ENCODE peak calls at places on chromosomes 4 and X, in four cellular contexts. One of them, this sample, is unnamed.

GRCh38 chr4:55318135-55318534 is 27.9 kb upstream of the SRD5A3 start:
- DNase-seq in mammary epithelial cell: no peak
- DNase-seq in fibroblast of lung: peak; percentile 63
- DNase-seq in PC-3: peak; percentile 10
- DNase-seq in this sample: no peak

GRCh38 chr4:170089274-170089742 is 448 bp downstream of the AADAT start:
- DNase-seq in mammary epithelial cell: peak; percentile 50
- DNase-seq in fibroblast of lung: peak; percentile 61
- DNase-seq in PC-3: peak; percentile 27
- DNase-seq in this sample: peak; percentile 79

GRCh38 chr4:31045724-31046318 is 325.7 kb downstream of the PCDH7 start:
- DNase-seq in mammary epithelial cell: peak; percentile 14
- DNase-seq in fibroblast of lung: peak; percentile 15
- DNase-seq in PC-3: peak; percentile 65
- DNase-seq in this sample: peak; percentile 53

GRCh38 chr4:178316211-178316610 is 874.0 kb upstream of the AGA start:
- DNase-seq in mammary epithelial cell: no peak
- DNase-seq in fibroblast of lung: no peak
- DNase-seq in PC-3: no peak
- DNase-seq in this sample: no peak

GRCh38 chr4:78748361-78748760 is 27.8 kb upstream of the BMP2K start:
- DNase-seq in mammary epithelial cell: peak; percentile 7
- DNase-seq in fibroblast of lung: peak; percentile 29
- DNase-seq in PC-3: no peak
- DNase-seq in this sample: no peak

GRCh38 chrX:19723427-19723826 is 164.0 kb downstream of the SH3KBP1 start:
- DNase-seq in mammary epithelial cell: no peak
- DNase-seq in fibroblast of lung: no peak
- DNase-seq in PC-3: no peak
- DNase-seq in this sample: no peak

GRCh38 chrX:50067435-50068292 is 133.1 kb downstream of the AKAP4 start:
- DNase-seq in mammary epithelial cell: peak; percentile 1
- DNase-seq in fibroblast of lung: peak; percentile 37
- DNase-seq in PC-3: no peak
- DNase-seq in this sample: peak; percentile 76

GRCh38 chr4:5361968-5362367 is 310.7 kb downstream of the STK32B start:
- DNase-seq in mammary epithelial cell: peak; percentile 8
- DNase-seq in fibroblast of lung: no peak
- DNase-seq in PC-3: peak; percentile 55
- DNase-seq in this sample: no peak

GRCh38 chr4:8515316-8516060 is 64.7 kb upstream of the GPR78 start:
- DNase-seq in mammary epithelial cell: no peak
- DNase-seq in fibroblast of lung: peak; percentile 27
- DNase-seq in PC-3: no peak
- DNase-seq in this sample: no peak

GRCh38 chr4:82620126-82620525 is 58.3 kb upstream of the TMEM150C start:
- DNase-seq in mammary epithelial cell: no peak
- DNase-seq in fibroblast of lung: no peak
- DNase-seq in PC-3: no peak
- DNase-seq in this sample: no peak

GRCh38 chrX:37846141-37846540 is 1.2 kb downstream of the DYNLT3 start:
- DNase-seq in mammary epithelial cell: peak; percentile 73
- DNase-seq in fibroblast of lung: peak; percentile 36
- DNase-seq in PC-3: peak; percentile 64
- DNase-seq in this sample: no peak

GRCh38 chrX:140157611-140158010 is 192.3 kb upstream of the CXorf66 start:
- DNase-seq in mammary epithelial cell: peak; percentile 76
- DNase-seq in fibroblast of lung: peak; percentile 93
- DNase-seq in PC-3: peak; percentile 2
- DNase-seq in this sample: no peak

GRCh38 chr4:83010111-83010521 is 507 bp downstream of the LIN54 start:
- DNase-seq in mammary epithelial cell: peak; percentile 33
- DNase-seq in fibroblast of lung: peak; percentile 59
- DNase-seq in PC-3: peak; percentile 7
- DNase-seq in this sample: no peak

GRCh38 chr4:173446416-173446815 is 47.5 kb upstream of the SCRG1 start:
- DNase-seq in mammary epithelial cell: no peak
- DNase-seq in fibroblast of lung: no peak
- DNase-seq in PC-3: no peak
- DNase-seq in this sample: no peak

GRCh38 chrX:134933248-134933647 is 57.5 kb upstream of the SMIM10 start:
- DNase-seq in mammary epithelial cell: no peak
- DNase-seq in fibroblast of lung: peak; percentile 25
- DNase-seq in PC-3: no peak
- DNase-seq in this sample: no peak

GRCh38 chr4:18113710-18114331 is 92.3 kb upstream of the LCORL start:
- DNase-seq in mammary epithelial cell: no peak
- DNase-seq in fibroblast of lung: no peak
- DNase-seq in PC-3: no peak
- DNase-seq in this sample: no peak

GRCh38 chrX:71053217-71053621 is 14.9 kb downstream of the SNX12 start:
- DNase-seq in mammary epithelial cell: no peak
- DNase-seq in fibroblast of lung: peak; percentile 13
- DNase-seq in PC-3: no peak
- DNase-seq in this sample: peak; percentile 93
- H3K9ac ChIP-seq in mammary epithelial cell: no peak overlapping the region
- H3K9ac ChIP-seq in fibroblast of lung: no peak overlapping the region
- H3K9ac ChIP-seq in PC-3: no peak overlapping the region
- H3K9ac ChIP-seq in this sample: no peak overlapping the region

GRCh38 chr4:149589826-149590225 is 225.8 kb downstream of the IQCM start:
- DNase-seq in mammary epithelial cell: no peak
- DNase-seq in fibroblast of lung: no peak
- DNase-seq in PC-3: no peak
- DNase-seq in this sample: no peak

DNA sequence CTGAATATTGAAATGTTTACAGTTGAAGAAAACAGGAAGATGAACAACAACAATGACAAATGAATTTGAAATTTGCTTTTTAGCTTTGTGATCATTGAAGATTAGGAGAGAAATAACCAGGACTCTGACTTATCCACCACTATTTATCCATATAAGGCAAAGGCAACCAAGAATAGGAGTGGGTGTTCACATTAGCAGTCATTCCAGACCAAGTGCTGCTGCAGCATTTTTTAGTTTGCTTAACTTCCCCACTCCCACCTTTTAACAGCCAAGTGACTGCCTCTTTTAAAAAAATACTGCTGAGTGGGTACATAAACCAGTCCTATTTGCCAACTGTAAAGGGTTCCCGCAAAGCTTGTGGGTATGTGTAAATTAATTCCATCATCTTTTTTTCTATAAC is 230.9 kb downstream of the IQCM start:
- DNase-seq in mammary epithelial cell: no peak
- DNase-seq in fibroblast of lung: peak; percentile 75
- DNase-seq in PC-3: no peak
- DNase-seq in this sample: no peak
- H3K4me3 ChIP-seq in mammary epithelial cell: no peak overlapping the region
- H3K4me3 ChIP-seq in fibroblast of lung: no peak overlapping the region
- H3K4me3 ChIP-seq in PC-3: no peak overlapping the region
- H3K4me3 ChIP-seq in this sample: no peak overlapping the region

DNA sequence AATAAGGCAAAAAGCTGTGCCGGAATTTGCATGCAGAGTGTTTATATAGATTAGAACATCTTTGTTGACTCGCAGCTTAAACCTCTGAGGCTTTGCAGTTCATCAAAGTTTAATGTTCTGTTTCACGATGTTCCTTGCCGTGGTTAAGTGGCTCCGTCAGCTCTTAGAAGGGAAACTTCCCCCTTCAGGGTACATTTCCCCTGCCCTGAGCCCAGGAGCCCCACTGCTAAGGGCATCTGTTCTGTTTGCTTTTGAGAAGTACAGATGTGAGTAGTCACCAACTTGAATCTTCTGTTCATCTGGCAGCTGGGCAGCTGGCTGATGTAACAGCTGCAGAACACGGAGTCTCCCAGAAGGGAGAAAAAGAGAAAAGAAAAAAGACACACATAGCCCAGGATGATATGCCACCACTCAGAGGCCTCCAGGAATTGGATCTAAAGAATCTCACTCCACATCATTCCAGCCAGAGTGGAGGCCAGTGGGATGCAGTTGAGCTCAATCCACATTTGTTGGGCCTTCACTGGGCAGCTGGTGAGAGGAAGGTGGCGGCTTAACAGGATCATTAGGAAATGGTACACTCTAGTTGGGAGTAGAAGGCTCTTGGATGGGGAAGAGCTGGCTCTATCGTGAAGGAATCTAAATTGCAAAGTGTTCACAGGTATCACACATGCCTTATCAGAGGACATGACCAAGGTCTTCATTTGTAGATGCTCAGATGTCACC is 178.7 kb upstream of the RBPJ start:
- DNase-seq in mammary epithelial cell: no peak
- DNase-seq in fibroblast of lung: peak; percentile 28
- DNase-seq in PC-3: no peak
- DNase-seq in this sample: no peak
- H3K27ac ChIP-seq in mammary epithelial cell: no peak overlapping the region
- H3K27ac ChIP-seq in fibroblast of lung: peak overlapping the region; percentile 60
- H3K27ac ChIP-seq in PC-3: no peak overlapping the region
- H3K27ac ChIP-seq in this sample: no peak overlapping the region

DNA sequence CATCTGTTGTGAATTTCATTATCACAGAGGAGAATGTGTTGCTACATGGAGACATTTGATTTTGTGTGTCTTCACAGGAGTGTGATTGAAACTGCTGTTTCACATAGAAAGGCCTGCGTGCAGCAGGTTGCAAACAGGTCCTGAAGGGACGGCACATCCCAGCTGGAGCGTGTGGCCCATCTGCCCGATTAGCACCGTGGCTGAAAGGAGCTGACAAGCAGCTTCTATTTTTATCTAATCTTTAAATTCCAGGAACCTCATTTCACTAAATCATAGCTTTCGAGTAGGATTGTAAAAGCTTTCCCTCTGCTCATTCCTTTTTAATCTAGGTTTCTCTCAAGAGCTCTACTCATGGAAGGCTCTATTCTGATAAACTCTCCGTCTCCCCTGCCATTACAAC is 106.9 kb downstream of the FSTL5 start:
- DNase-seq in mammary epithelial cell: no peak
- DNase-seq in fibroblast of lung: peak; percentile 30
- DNase-seq in PC-3: no peak
- DNase-seq in this sample: peak; percentile 48
- H3K9ac ChIP-seq in mammary epithelial cell: no peak overlapping the region
- H3K9ac ChIP-seq in fibroblast of lung: no peak overlapping the region
- H3K9ac ChIP-seq in PC-3: no peak overlapping the region
- H3K9ac ChIP-seq in this sample: no peak overlapping the region

DNA sequence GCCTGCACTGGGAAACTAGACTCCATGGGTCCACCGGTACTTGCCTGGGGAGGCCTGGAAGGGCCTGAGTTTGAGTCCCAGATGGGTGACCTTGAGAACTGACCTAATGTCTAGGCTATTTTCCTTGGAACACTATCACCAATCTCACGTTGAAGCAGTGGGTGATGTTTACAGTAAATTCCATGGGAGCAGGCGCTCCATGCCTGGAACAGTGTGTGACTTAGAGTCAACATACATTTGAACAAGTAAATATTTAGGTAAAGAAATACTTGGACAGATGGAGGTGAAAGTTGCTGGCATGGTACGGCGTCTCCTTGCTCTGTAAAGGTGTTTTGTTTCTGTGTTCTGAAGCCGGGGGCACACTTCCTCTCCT is 47.5 kb downstream of the TBC1D14 start:
- DNase-seq in mammary epithelial cell: no peak
- DNase-seq in fibroblast of lung: no peak
- DNase-seq in PC-3: no peak
- DNase-seq in this sample: no peak
- H3K4me3 ChIP-seq in mammary epithelial cell: no peak overlapping the region
- H3K4me3 ChIP-seq in fibroblast of lung: no peak overlapping the region
- H3K4me3 ChIP-seq in PC-3: no peak overlapping the region
- H3K4me3 ChIP-seq in this sample: no peak overlapping the region

DNA sequence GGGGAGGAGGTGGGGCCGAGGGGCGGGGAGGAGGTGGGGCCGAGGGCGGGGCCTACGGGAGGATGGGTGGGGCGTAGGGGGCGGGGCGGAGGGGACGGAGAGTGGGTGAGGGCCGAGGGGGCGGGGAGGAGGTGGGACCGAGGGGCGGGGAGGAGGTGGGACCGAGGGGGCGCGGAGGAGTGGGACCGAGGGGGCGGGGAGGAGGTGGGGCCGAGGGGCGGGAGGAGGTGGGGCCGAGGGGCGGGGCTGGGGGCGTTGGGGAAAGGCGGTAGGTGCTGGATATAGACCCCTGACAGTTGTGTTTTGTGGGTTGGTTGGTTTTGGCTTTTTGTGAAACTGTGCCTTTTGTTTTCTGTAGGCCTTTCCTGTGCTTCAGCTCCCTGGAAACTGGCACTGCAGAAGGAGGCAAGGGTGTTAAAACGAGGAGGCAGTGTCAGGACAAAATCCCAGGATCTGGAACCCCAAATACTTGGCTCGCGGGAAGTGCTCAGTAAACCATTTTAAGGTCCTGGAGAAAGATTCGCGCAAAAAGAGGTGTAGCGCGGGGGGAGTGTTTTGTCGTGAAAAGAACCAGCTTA is 580 bp upstream of the MMGT1 start:
- DNase-seq in mammary epithelial cell: no peak
- DNase-seq in fibroblast of lung: peak; percentile 60
- DNase-seq in PC-3: peak; percentile 25
- DNase-seq in this sample: peak; percentile 89
- H3K27ac ChIP-seq in mammary epithelial cell: no peak overlapping the region
- H3K27ac ChIP-seq in fibroblast of lung: no peak overlapping the region
- H3K27ac ChIP-seq in PC-3: no peak overlapping the region
- H3K27ac ChIP-seq in this sample: no peak overlapping the region

This sample was measured in endodermal cell.